ENCODE peak calls at places on chromosomes 5 and 9, in six cellular contexts. Y is heart left ventricle, G is thyroid gland, B is pancreas, O is right cardiac atrium, Z is PC-9. A is an unnamed sample. For H3K4me1, the result is how much of the 10 kb centered on the place peaks cover.

GRCh38 chr9:36499156-36499886 is 73.4 kb upstream of the MELK start:
- DNase-seq in B (peak), O (no peak), G (no peak), Y (no peak), Z (no peak), A (no peak)

GRCh38 chr5:44665101-44665701 is 143.5 kb upstream of the MRPS30 start:
- DNase-seq in G (no peak), Z (no peak), O (no peak), B (no peak), Y (no peak), A (no peak)

GRCh38 chr5:111075520-111075919 is 4.0 kb downstream of the TSLP start:
- DNase-seq in G (no peak), B (no peak), Y (no peak), Z (peak), O (no peak), A (no peak)

GRCh38 chr5:53073349-53073748 is 36.2 kb downstream of the MOCS2 start:
- DNase-seq in O (no peak), B (no peak), Z (no peak), Y (no peak), G (no peak), A (no peak)

GRCh38 chr5:54785729-54786548 is 199.5 kb downstream of the ESM1 start:
- DNase-seq in O (peak), G (peak), Y (peak), Z (no peak), B (no peak), A (peak)

GRCh38 chr5:79938468-79938867 is 52.6 kb downstream of the MTX3 start:
- DNase-seq in Z (no peak), Y (no peak), B (no peak), O (no peak), G (no peak), A (no peak)

GRCh38 chr9:36749461-36749860 is 176.8 kb downstream of the MELK start:
- DNase-seq in O (no peak), B (no peak), G (no peak), Z (no peak), Y (no peak), A (no peak)

GRCh38 chr5:68711311-68712200 is 382.3 kb upstream of the SLC30A5 start:
- DNase-seq in B (no peak), G (peak), Z (no peak), Y (no peak), O (no peak), A (no peak)

GRCh38 chr5:8700222-8700621 is 831.3 kb downstream of the MTRR start:
- DNase-seq in Y (no peak), B (no peak), Z (no peak), G (no peak), O (no peak), A (no peak)

GRCh38 chr5:61600141-61600480 is 268.1 kb downstream of the ZSWIM6 start:
- DNase-seq in Y (no peak), G (no peak), O (no peak), Z (no peak), B (no peak), A (no peak)

GRCh38 chr5:123089971-123090640 is 1.1 kb downstream of the PRDM6 start:
- DNase-seq in O (peak), Z (no peak), G (peak), Y (no peak), B (peak), A (no peak)
- H3K4me3 ChIP-seq in O (peak), Z (no peak), G (peak), Y (peak), B (peak), A (peak)

DNA sequence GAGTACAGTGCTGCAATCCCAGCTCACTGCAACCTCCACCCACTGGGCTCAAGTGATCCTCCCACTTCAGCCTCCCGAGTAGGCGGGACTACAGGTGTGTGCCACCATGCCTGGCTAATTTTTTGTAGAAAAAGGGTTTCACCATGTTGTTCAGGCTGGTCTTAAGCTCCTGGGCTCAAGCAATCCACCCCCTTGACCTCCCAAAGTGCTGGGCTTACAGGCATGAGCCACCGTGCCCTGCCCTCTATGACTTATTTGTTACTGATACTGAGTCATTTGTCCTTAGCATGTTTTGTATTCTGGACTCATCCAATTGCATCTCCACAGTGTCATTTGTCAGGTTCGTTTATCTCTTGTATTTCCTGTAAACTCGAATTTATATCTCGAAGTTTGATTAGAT is 2.7 kb upstream of the ITK start:
- DNase-seq in Z (no peak), G (no peak), O (no peak), B (no peak), Y (no peak), A (no peak)
- H3K27ac ChIP-seq in Z (no peak), G (no peak), O (no peak), B (no peak), Y (no peak), A (no peak)

GRCh38 chr9:130935660-130936271 is 3.3 kb downstream of the FIBCD1 start:
- DNase-seq in O (peak), B (no peak), Z (no peak), Y (peak), G (no peak), A (no peak)

GRCh38 chr9:130933114-130934046 is 5.7 kb downstream of the FIBCD1 start:
- DNase-seq in Z (peak), B (no peak), O (no peak), Y (peak), G (no peak), A (no peak)

GRCh38 chr9:130936285-130937117 is 2.5 kb downstream of the FIBCD1 start:
- DNase-seq in Z (peak), Y (peak), B (no peak), O (no peak), G (peak), A (no peak)

GRCh38 chr9:130934246-130934645 is 4.8 kb downstream of the FIBCD1 start:
- DNase-seq in G (no peak), Y (no peak), B (no peak), O (peak), Z (no peak), A (no peak)

DNA sequence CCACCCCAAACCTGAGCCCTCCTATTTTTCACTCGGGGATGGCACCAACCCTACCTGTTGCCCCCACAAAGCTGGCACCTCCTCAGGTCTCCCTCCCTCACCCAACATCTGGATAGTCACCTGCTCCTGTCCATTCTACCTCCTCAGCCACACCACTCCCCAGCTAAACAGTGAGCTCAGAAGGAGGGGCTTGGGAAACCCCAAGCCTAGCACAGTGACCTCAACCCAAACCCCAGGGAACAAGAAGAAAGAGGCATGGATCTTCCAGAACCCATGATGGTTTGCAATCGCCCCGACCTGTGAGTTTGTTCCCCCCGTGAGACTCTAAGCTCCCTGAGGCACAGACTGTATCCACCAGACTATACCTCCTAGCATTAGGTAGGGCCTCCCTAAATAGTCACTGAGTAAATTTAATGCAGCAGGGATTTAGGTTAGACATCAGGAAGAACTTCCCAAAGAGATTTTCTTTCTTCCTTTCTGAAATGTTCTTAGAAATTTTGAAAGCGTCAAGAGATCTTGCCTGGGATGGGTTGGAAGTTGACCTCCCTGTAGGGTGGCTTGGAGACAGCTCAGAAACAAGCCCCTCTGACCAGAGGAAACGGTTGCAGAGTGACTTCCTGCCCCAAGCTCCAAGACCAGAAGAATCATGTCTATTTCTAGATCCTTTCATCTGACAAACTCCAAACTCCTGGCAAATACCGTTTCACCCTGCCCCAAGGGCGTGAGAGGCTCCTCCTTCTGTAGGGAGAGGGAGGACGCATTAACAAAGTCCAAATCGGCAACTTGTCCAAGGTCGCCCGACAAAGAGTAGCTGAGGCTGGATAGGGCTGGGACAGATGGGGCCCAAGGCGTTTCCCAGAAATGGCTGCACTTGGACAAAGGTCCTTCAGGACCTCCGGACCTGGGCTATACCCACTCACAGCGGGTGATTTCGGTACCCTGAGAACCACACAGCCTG is 4.1 kb downstream of the FIBCD1 start:
- DNase-seq in G (no peak), B (no peak), Z (no peak), Y (peak), O (peak), A (no peak)
- H3K4me1 ChIP-seq in G (under half), B (under half), Z (under half), Y (under half), O (under half), A (half or more)

DNA sequence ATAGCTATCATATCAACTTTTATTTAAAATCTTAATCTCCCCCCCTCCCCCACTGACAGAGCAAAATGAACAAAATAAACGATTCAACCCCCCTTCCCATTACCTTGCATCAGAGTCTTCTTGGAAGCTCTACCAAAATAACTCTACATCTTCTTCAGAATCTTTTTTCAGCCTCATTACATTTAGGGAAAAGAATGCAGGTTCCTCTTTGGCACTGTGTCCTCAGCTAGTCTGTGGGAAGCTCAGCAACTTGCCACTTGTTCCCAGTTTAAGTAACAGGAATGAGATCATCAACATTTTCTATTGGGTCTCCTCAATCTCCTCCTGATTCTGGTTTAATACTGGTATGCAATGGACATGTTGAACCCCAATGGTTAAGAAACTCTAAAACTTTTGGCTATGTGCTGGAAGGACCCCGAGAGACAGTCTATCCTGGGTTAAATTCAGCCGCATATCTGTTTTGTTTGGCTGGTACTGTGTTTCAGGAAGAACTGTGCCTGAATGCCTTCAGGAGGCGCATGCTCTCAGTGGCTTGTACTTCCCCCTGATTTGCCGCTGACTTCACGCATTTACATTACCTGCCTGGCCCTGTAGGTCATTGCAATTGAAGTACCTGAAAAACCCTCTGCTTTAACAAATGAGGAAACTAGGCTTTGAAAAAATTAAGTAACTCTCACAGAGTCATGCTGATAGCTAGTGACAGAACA is 78.2 kb upstream of the HMHB1 start:
- DNase-seq in B (no peak), Y (peak), O (no peak), Z (no peak), G (no peak), A (no peak)
- H3K4me3 ChIP-seq in B (no peak), Y (peak), O (no peak), Z (no peak), G (no peak), A (no peak)

GRCh38 chr9:130884111-130884531 is 12.5 kb downstream of the QRFP start:
- DNase-seq in G (no peak), B (no peak), Z (no peak), O (peak), Y (no peak), A (no peak)

GRCh38 chr9:130881516-130881915 is 15.1 kb downstream of the QRFP start:
- DNase-seq in O (peak), G (no peak), B (no peak), Y (no peak), Z (no peak), A (no peak)

GRCh38 chr9:130884542-130885421 is 11.8 kb downstream of the QRFP start:
- DNase-seq in Z (no peak), Y (no peak), G (no peak), O (peak), B (no peak), A (no peak)

GRCh38 chr9:130883479-130883878 is 13.1 kb downstream of the QRFP start:
- DNase-seq in B (no peak), G (no peak), O (peak), Z (no peak), Y (no peak), A (no peak)

DNA sequence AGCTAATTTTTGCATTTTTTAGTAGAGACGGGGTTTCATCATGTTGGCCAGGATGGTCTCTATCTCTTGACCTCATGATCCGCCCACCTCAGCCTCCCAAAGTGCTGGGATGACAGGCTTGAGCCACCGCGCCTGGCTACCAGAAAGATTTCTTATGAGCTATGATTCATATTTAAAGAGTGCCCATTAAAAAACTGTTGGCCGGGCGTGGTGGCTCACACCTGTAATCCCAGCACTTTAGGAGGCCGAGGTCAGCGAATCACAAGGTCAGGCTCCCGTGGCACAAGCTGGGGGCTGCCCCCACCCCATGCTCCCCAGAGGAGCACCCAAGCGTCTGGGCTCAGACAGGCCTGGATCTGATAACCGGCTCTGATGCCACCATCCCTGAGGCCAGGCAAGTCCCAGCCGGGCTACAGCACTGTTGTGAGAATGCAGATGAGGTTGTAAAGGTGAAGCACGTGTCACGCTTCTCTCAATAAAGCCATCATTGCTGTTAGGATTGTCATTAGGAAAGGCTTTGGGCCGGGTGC is 13.9 kb downstream of the QRFP start:
- DNase-seq in G (no peak), B (no peak), Y (no peak), Z (no peak), O (peak), A (no peak)
- H3K27ac ChIP-seq in G (no peak), B (no peak), Y (no peak), Z (no peak), O (no peak), A (no peak)

GRCh38 chr9:73049280-73049679 is 96.4 kb upstream of the ALDH1A1 start:
- DNase-seq in Y (no peak), Z (no peak), B (no peak), O (no peak), G (no peak), A (no peak)
- H3K4me1 ChIP-seq in Y (under half), Z (under half), B (under half), O (under half), G (under half), A (under half)

DNA sequence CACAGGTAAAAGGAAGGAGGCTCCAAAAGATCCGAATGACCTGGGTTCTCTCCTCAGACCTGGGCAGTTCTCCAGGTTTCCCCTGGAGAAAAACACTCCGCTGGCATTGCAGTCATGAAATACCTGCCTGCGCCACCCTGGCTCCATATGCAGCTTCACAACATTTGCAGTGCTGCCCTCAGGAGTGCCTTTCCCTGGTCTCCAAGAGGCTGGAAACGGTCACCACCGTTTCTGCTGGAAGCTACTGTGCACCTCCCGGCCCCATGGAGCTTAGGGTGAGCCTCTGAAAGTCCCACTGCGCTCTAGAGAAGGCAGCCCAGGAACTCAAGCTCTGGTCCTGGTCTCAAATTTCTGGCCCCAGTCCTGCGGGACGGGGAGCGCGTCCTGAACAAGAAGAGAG is 666 bp downstream of the UGT3A1 start:
- DNase-seq in O (no peak), B (no peak), Y (no peak), Z (no peak), G (no peak), A (no peak)
- H3K4me3 ChIP-seq in O (no peak), B (no peak), Y (no peak), Z (no peak), G (no peak), A (no peak)

A was measured in heart right ventricle.